ENCODE peak calls at places on chromosomes 1 and 21, in six cellular contexts. One of them, this sample, is unnamed.
A peak's percentile ranks its signal among the peaks of the same experiment; 100 is the strongest.

GRCh38 chr1:231702321-231702720 is 75.7 kb downstream of the DISC1 start:
- DNase-seq in GM12878: no peak
- DNase-seq in H1: no peak
- DNase-seq in HepG2: no peak
- DNase-seq in HCT116: no peak
- DNase-seq in K562: no peak
- DNase-seq in this sample: no peak

GRCh38 chr21:40043866-40044265 is 176.6 kb downstream of the PCP4 start:
- DNase-seq in H1: no peak
- DNase-seq in HepG2: no peak
- DNase-seq in K562: no peak
- DNase-seq in HCT116: no peak
- DNase-seq in GM12878: no peak
- DNase-seq in this sample: no peak

GRCh38 chr1:198007011-198007410 is 89.8 kb downstream of the LHX9 start:
- DNase-seq in HCT116: no peak
- DNase-seq in K562: no peak
- DNase-seq in H1: no peak
- DNase-seq in HepG2: no peak
- DNase-seq in GM12878: no peak
- DNase-seq in this sample: no peak

GRCh38 chr1:243363832-243364231 is 108.0 kb downstream of the SDCCAG8 start:
- DNase-seq in HCT116: no peak
- DNase-seq in GM12878: no peak
- DNase-seq in K562: no peak
- DNase-seq in HepG2: no peak
- DNase-seq in H1: no peak
- DNase-seq in this sample: no peak

GRCh38 chr1:242242983-242243382 is 244.1 kb upstream of the MAP1LC3C start:
- DNase-seq in H1: no peak
- DNase-seq in HCT116: no peak
- DNase-seq in K562: no peak
- DNase-seq in GM12878: no peak
- DNase-seq in HepG2: no peak
- DNase-seq in this sample: no peak

GRCh38 chr1:229844675-229845074 is 218.6 kb downstream of the URB2 start:
- DNase-seq in K562: no peak
- DNase-seq in H1: no peak
- DNase-seq in HCT116: no peak
- DNase-seq in GM12878: no peak
- DNase-seq in HepG2: no peak
- DNase-seq in this sample: no peak

GRCh38 chr1:233796146-233796798 is 108.2 kb upstream of the SLC35F3 start:
- DNase-seq in H1: no peak
- DNase-seq in GM12878: peak; percentile 17
- DNase-seq in HepG2: no peak
- DNase-seq in HCT116: no peak
- DNase-seq in K562: no peak
- DNase-seq in this sample: no peak

GRCh38 chr1:69081671-69082070 is 486.1 kb upstream of the LRRC7 start:
- DNase-seq in GM12878: no peak
- DNase-seq in HepG2: no peak
- DNase-seq in H1: no peak
- DNase-seq in K562: no peak
- DNase-seq in HCT116: no peak
- DNase-seq in this sample: no peak

GRCh38 chr1:186662752-186663151 is 17.5 kb downstream of the PTGS2 start:
- DNase-seq in GM12878: no peak
- DNase-seq in HepG2: no peak
- DNase-seq in H1: no peak
- DNase-seq in K562: no peak
- DNase-seq in HCT116: no peak
- DNase-seq in this sample: no peak

GRCh38 chr1:110130113-110130591 is 17.9 kb downstream of the UBL4B start:
- DNase-seq in HCT116: no peak
- DNase-seq in H1: peak; percentile 81
- DNase-seq in K562: peak; percentile 63
- DNase-seq in HepG2: peak; percentile 12
- DNase-seq in GM12878: no peak
- DNase-seq in this sample: no peak

GRCh38 chr1:27098447-27099153 is 56.3 kb downstream of the SLC9A1 start:
- DNase-seq in H1: no peak
- DNase-seq in GM12878: no peak
- DNase-seq in HCT116: no peak
- DNase-seq in K562: no peak
- DNase-seq in HepG2: peak; percentile 11
- DNase-seq in this sample: no peak

GRCh38 chr1:20308569-20308968 is 17.9 kb downstream of the VWA5B1 start:
- DNase-seq in K562: peak; percentile 34
- DNase-seq in H1: no peak
- DNase-seq in HCT116: no peak
- DNase-seq in HepG2: no peak
- DNase-seq in GM12878: no peak
- DNase-seq in this sample: no peak

GRCh38 chr1:198641506-198641905 is 2.7 kb downstream of the PTPRC start:
- DNase-seq in HepG2: no peak
- DNase-seq in HCT116: no peak
- DNase-seq in GM12878: no peak
- DNase-seq in K562: no peak
- DNase-seq in H1: no peak
- DNase-seq in this sample: no peak

GRCh38 chr1:28185071-28185470 is 8.6 kb upstream of the PTAFR start:
- DNase-seq in HCT116: no peak
- DNase-seq in HepG2: no peak
- DNase-seq in K562: no peak
- DNase-seq in GM12878: no peak
- DNase-seq in H1: no peak
- DNase-seq in this sample: no peak

GRCh38 chr21:46643379-46644177 is 8.1 kb downstream of the PRMT2 start:
- DNase-seq in HepG2: no peak
- DNase-seq in H1: no peak
- DNase-seq in K562: no peak
- DNase-seq in GM12878: no peak
- DNase-seq in HCT116: no peak
- DNase-seq in this sample: no peak

GRCh38 chr1:224894915-224895314 is 34.6 kb upstream of the DNAH14 start:
- DNase-seq in K562: peak; percentile 39
- DNase-seq in HCT116: peak; percentile 18
- DNase-seq in H1: no peak
- DNase-seq in GM12878: no peak
- DNase-seq in HepG2: peak; percentile 7
- DNase-seq in this sample: peak; percentile 61

GRCh38 chr1:175808573-175808972 is 65.2 kb upstream of the TNR start:
- DNase-seq in GM12878: no peak
- DNase-seq in HCT116: no peak
- DNase-seq in HepG2: no peak
- DNase-seq in H1: no peak
- DNase-seq in K562: no peak
- DNase-seq in this sample: peak; percentile 51

GRCh38 chr1:56703747-56704146 is 58.6 kb downstream of the PRKAA2 start:
- DNase-seq in K562: no peak
- DNase-seq in H1: no peak
- DNase-seq in HepG2: no peak
- DNase-seq in HCT116: no peak
- DNase-seq in GM12878: no peak
- DNase-seq in this sample: no peak

GRCh38 chr1:11529763-11530730 is 51.1 kb downstream of the DISP3 start:
- DNase-seq in H1: no peak
- DNase-seq in HCT116: no peak
- DNase-seq in K562: no peak
- DNase-seq in HepG2: no peak
- DNase-seq in GM12878: no peak
- DNase-seq in this sample: no peak

GRCh38 chr1:236522937-236523703 is 662 bp upstream of the LGALS8 start:
- DNase-seq in H1: peak; percentile 63
- DNase-seq in HCT116: no peak
- DNase-seq in GM12878: no peak
- DNase-seq in K562: no peak
- DNase-seq in HepG2: peak; percentile 54
- DNase-seq in this sample: no peak

GRCh38 chr1:181655756-181656155 is 172.4 kb downstream of the CACNA1E start:
- DNase-seq in HCT116: no peak
- DNase-seq in GM12878: no peak
- DNase-seq in HepG2: no peak
- DNase-seq in K562: no peak
- DNase-seq in H1: no peak
- DNase-seq in this sample: no peak

GRCh38 chr21:16942703-16943102 is 570.1 kb upstream of the CXADR start:
- DNase-seq in H1: peak; percentile 51
- DNase-seq in GM12878: no peak
- DNase-seq in HepG2: peak; percentile 35
- DNase-seq in K562: no peak
- DNase-seq in HCT116: no peak
- DNase-seq in this sample: peak; percentile 61

GRCh38 chr1:204377800-204378608 is 18.3 kb upstream of the PLEKHA6 start:
- DNase-seq in HepG2: peak; percentile 69
- DNase-seq in GM12878: no peak
- DNase-seq in HCT116: no peak
- DNase-seq in K562: peak; percentile 62
- DNase-seq in H1: peak; percentile 92
- DNase-seq in this sample: peak; percentile 61

GRCh38 chr1:158371188-158371953 is 17.7 kb downstream of the CD1E start:
- DNase-seq in HCT116: no peak
- DNase-seq in GM12878: peak; percentile 45
- DNase-seq in H1: no peak
- DNase-seq in K562: no peak
- DNase-seq in HepG2: no peak
- DNase-seq in this sample: no peak

GRCh38 chr1:199282910-199283309 is 644.1 kb downstream of the PTPRC start:
- DNase-seq in HCT116: no peak
- DNase-seq in H1: no peak
- DNase-seq in GM12878: no peak
- DNase-seq in HepG2: no peak
- DNase-seq in K562: no peak
- DNase-seq in this sample: no peak

GRCh38 chr1:201645956-201646355 is 107.0 kb downstream of the NAV1 start:
- DNase-seq in H1: no peak
- DNase-seq in K562: no peak
- DNase-seq in GM12878: no peak
- DNase-seq in HepG2: no peak
- DNase-seq in HCT116: no peak
- DNase-seq in this sample: no peak

DNA sequence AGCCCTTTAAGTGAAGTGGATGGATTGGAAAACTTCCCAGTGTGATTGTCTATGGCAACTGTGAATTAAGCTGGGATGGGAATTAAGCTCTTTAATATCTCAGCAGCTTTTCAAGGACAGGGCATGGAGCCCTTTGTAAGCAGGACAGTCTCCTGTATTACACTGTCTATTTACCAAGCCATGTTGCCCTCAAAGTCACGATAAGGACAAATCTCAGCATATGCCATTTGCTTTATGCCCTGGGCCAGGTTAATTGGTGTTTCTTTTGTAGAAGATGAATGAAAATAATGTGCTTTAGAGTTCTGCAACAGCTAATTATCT is 17.6 kb downstream of the UTP25 start:
- DNase-seq in HCT116: no peak
- DNase-seq in H1: no peak
- DNase-seq in GM12878: no peak
- DNase-seq in K562: no peak
- DNase-seq in HepG2: no peak
- DNase-seq in this sample: no peak
- TF ChIP-seq YY1 in HCT116: no peak
- TF ChIP-seq YY1 in H1: no peak
- TF ChIP-seq YY1 in GM12878: no peak
- TF ChIP-seq YY1 in K562: no peak
- TF ChIP-seq YY1 in HepG2: no peak
- TF ChIP-seq YY1 in this sample: no peak

GRCh38 chr1:150620919-150621318 is 8.5 kb downstream of the ENSA start:
- DNase-seq in HCT116: no peak
- DNase-seq in H1: no peak
- DNase-seq in HepG2: no peak
- DNase-seq in K562: no peak
- DNase-seq in GM12878: no peak
- DNase-seq in this sample: no peak
- H3K4me1 ChIP-seq in HCT116: peaks cover 8% of the 10 kb centered on the region
- H3K4me1 ChIP-seq in H1: no peaks in the 10 kb centered on the region
- H3K4me1 ChIP-seq in HepG2: peaks cover 38% of the 10 kb centered on the region
- H3K4me1 ChIP-seq in K562: peaks cover 27% of the 10 kb centered on the region
- H3K4me1 ChIP-seq in GM12878: peaks cover 23% of the 10 kb centered on the region
- H3K4me1 ChIP-seq in this sample: peaks cover 4% of the 10 kb centered on the region

GRCh38 chr1:54289061-54289938 is 89.3 kb downstream of the MRPL37 start:
- DNase-seq in K562: no peak
- DNase-seq in HCT116: no peak
- DNase-seq in HepG2: no peak
- DNase-seq in H1: no peak
- DNase-seq in GM12878: no peak
- DNase-seq in this sample: no peak
- TF ChIP-seq ZNF274 in K562: no peak
- TF ChIP-seq ZNF274 in HCT116: no peak
- TF ChIP-seq ZNF274 in HepG2: no peak
- TF ChIP-seq ZNF274 in H1: no peak
- TF ChIP-seq ZNF274 in GM12878: no peak
- TF ChIP-seq ZNF274 in this sample: no peak

GRCh38 chr21:34651032-34651431 is 17.8 kb upstream of the CLIC6 start:
- DNase-seq in H1: no peak
- DNase-seq in HCT116: no peak
- DNase-seq in K562: no peak
- DNase-seq in HepG2: no peak
- DNase-seq in GM12878: no peak
- DNase-seq in this sample: no peak

GRCh38 chr21:34651642-34652041 is 17.2 kb upstream of the CLIC6 start:
- DNase-seq in H1: no peak
- DNase-seq in HCT116: no peak
- DNase-seq in GM12878: no peak
- DNase-seq in HepG2: no peak
- DNase-seq in K562: no peak
- DNase-seq in this sample: no peak

GRCh38 chr21:34648739-34649297 is 20.0 kb upstream of the CLIC6 start:
- DNase-seq in H1: no peak
- DNase-seq in GM12878: no peak
- DNase-seq in K562: no peak
- DNase-seq in HepG2: no peak
- DNase-seq in HCT116: no peak
- DNase-seq in this sample: no peak

GRCh38 chr21:34649400-34649799 is 19.4 kb upstream of the CLIC6 start:
- DNase-seq in GM12878: no peak
- DNase-seq in K562: no peak
- DNase-seq in HepG2: no peak
- DNase-seq in HCT116: no peak
- DNase-seq in H1: no peak
- DNase-seq in this sample: no peak

GRCh38 chr21:34653522-34653921 is 15.3 kb upstream of the CLIC6 start:
- DNase-seq in HepG2: no peak
- DNase-seq in GM12878: no peak
- DNase-seq in HCT116: no peak
- DNase-seq in K562: no peak
- DNase-seq in H1: no peak
- DNase-seq in this sample: no peak
- TF ChIP-seq YY1 in HepG2: no peak
- TF ChIP-seq YY1 in GM12878: no peak
- TF ChIP-seq YY1 in HCT116: no peak
- TF ChIP-seq YY1 in K562: no peak
- TF ChIP-seq YY1 in H1: no peak
- TF ChIP-seq YY1 in this sample: no peak

This sample was measured in NT2/D1.